ENCODE peak calls at places on chromosome 17, in six cellular contexts. One of them, this sample, is unnamed.

GRCh38 chr17:63626551-63627228 is 4.5 kb downstream of the MAP3K3 start:
- DNase-seq in K562: no peak
- DNase-seq in H1: no peak
- DNase-seq in HepG2: no peak
- DNase-seq in WTC11: no peak
- DNase-seq in GM12878: no peak
- DNase-seq in this sample: no peak

GRCh38 chr17:77665833-77666232 is 292.7 kb upstream of the TNRC6C start:
- DNase-seq in K562: no peak
- DNase-seq in HepG2: no peak
- DNase-seq in WTC11: no peak
- DNase-seq in GM12878: no peak
- DNase-seq in H1: no peak
- DNase-seq in this sample: no peak

GRCh38 chr17:28145348-28145747 is 102.9 kb downstream of the NLK start:
- DNase-seq in GM12878: no peak
- DNase-seq in K562: no peak
- DNase-seq in H1: no peak
- DNase-seq in WTC11: no peak
- DNase-seq in HepG2: no peak
- DNase-seq in this sample: peak

GRCh38 chr17:79931517-79932309 is 92.5 kb upstream of the CBX4 start:
- DNase-seq in HepG2: peak
- DNase-seq in WTC11: no peak
- DNase-seq in GM12878: no peak
- DNase-seq in K562: no peak
- DNase-seq in H1: no peak
- DNase-seq in this sample: no peak

GRCh38 chr17:44379887-44380286 is 9.6 kb downstream of the ITGA2B start:
- DNase-seq in K562: no peak
- DNase-seq in GM12878: no peak
- DNase-seq in HepG2: no peak
- DNase-seq in H1: no peak
- DNase-seq in WTC11: no peak
- DNase-seq in this sample: no peak

GRCh38 chr17:73600103-73600871 is 44.0 kb downstream of the SDK2 start:
- DNase-seq in WTC11: no peak
- DNase-seq in H1: no peak
- DNase-seq in HepG2: no peak
- DNase-seq in GM12878: no peak
- DNase-seq in K562: no peak
- DNase-seq in this sample: no peak

GRCh38 chr17:72535779-72536178 is 415.0 kb downstream of the SOX9 start:
- DNase-seq in WTC11: no peak
- DNase-seq in GM12878: no peak
- DNase-seq in H1: no peak
- DNase-seq in HepG2: no peak
- DNase-seq in K562: no peak
- DNase-seq in this sample: no peak

GRCh38 chr17:30379303-30380105 is 777 bp downstream of the CPD start:
- DNase-seq in WTC11: peak
- DNase-seq in HepG2: no peak
- DNase-seq in H1: no peak
- DNase-seq in K562: peak
- DNase-seq in GM12878: no peak
- DNase-seq in this sample: no peak

GRCh38 chr17:66667491-66668030 is 167.4 kb upstream of the CACNG5 start:
- DNase-seq in GM12878: peak
- DNase-seq in H1: no peak
- DNase-seq in WTC11: no peak
- DNase-seq in HepG2: no peak
- DNase-seq in K562: no peak
- DNase-seq in this sample: no peak

GRCh38 chr17:79645022-79645776 is 34.3 kb upstream of the RBFOX3 start:
- DNase-seq in K562: no peak
- DNase-seq in GM12878: no peak
- DNase-seq in WTC11: peak
- DNase-seq in H1: no peak
- DNase-seq in HepG2: no peak
- DNase-seq in this sample: no peak

GRCh38 chr17:18301081-18301480 is 13.7 kb downstream of the TOP3A start:
- DNase-seq in HepG2: no peak
- DNase-seq in H1: no peak
- DNase-seq in K562: no peak
- DNase-seq in WTC11: no peak
- DNase-seq in GM12878: no peak
- DNase-seq in this sample: no peak

GRCh38 chr17:41451154-41451728 is 10.5 kb upstream of the KRT38 start:
- DNase-seq in WTC11: no peak
- DNase-seq in HepG2: no peak
- DNase-seq in H1: no peak
- DNase-seq in K562: no peak
- DNase-seq in GM12878: no peak
- DNase-seq in this sample: no peak

GRCh38 chr17:58252141-58252540 is 13.8 kb downstream of the LPO start:
- DNase-seq in GM12878: no peak
- DNase-seq in H1: no peak
- DNase-seq in HepG2: no peak
- DNase-seq in WTC11: no peak
- DNase-seq in K562: no peak
- DNase-seq in this sample: no peak

GRCh38 chr17:61457226-61457983 is 5.2 kb downstream of the TBX4 start:
- DNase-seq in WTC11: peak
- DNase-seq in K562: no peak
- DNase-seq in GM12878: no peak
- DNase-seq in H1: no peak
- DNase-seq in HepG2: no peak
- DNase-seq in this sample: no peak

GRCh38 chr17:6507535-6507934 is 48.8 kb downstream of the PITPNM3 start:
- DNase-seq in H1: no peak
- DNase-seq in WTC11: no peak
- DNase-seq in GM12878: no peak
- DNase-seq in K562: no peak
- DNase-seq in HepG2: no peak
- DNase-seq in this sample: peak

GRCh38 chr17:82078433-82078832 is 12.8 kb upstream of the DUS1L start:
- DNase-seq in WTC11: no peak
- DNase-seq in H1: no peak
- DNase-seq in HepG2: no peak
- DNase-seq in K562: no peak
- DNase-seq in GM12878: no peak
- DNase-seq in this sample: no peak

GRCh38 chr17:44911133-44912001 is 3.9 kb downstream of the GFAP start:
- DNase-seq in HepG2: peak
- DNase-seq in WTC11: peak
- DNase-seq in GM12878: no peak
- DNase-seq in H1: peak
- DNase-seq in K562: peak
- DNase-seq in this sample: peak

GRCh38 chr17:75619506-75620431 is 13.5 kb upstream of the SMIM5 start:
- DNase-seq in GM12878: no peak
- DNase-seq in WTC11: peak
- DNase-seq in H1: peak
- DNase-seq in HepG2: peak
- DNase-seq in K562: peak
- DNase-seq in this sample: no peak

GRCh38 chr17:62681061-62681938 is 53.8 kb downstream of the MRC2 start:
- DNase-seq in GM12878: no peak
- DNase-seq in HepG2: no peak
- DNase-seq in WTC11: no peak
- DNase-seq in K562: peak
- DNase-seq in H1: no peak
- DNase-seq in this sample: no peak

GRCh38 chr17:78600181-78600651 is 23.0 kb upstream of the DNAH17 start:
- DNase-seq in HepG2: no peak
- DNase-seq in GM12878: no peak
- DNase-seq in H1: no peak
- DNase-seq in K562: no peak
- DNase-seq in WTC11: no peak
- DNase-seq in this sample: no peak

GRCh38 chr17:19753049-19753444 is 4.9 kb upstream of the ALDH3A1 start:
- DNase-seq in WTC11: no peak
- DNase-seq in HepG2: no peak
- DNase-seq in K562: no peak
- DNase-seq in H1: no peak
- DNase-seq in GM12878: no peak
- DNase-seq in this sample: peak

GRCh38 chr17:13539421-13539820 is 62.3 kb downstream of the HS3ST3A1 start:
- DNase-seq in H1: no peak
- DNase-seq in WTC11: no peak
- DNase-seq in K562: no peak
- DNase-seq in HepG2: no peak
- DNase-seq in GM12878: no peak
- DNase-seq in this sample: no peak

GRCh38 chr17:34242976-34243731 is 11.9 kb upstream of the CCL2 start:
- DNase-seq in GM12878: no peak
- DNase-seq in K562: no peak
- DNase-seq in H1: no peak
- DNase-seq in HepG2: no peak
- DNase-seq in WTC11: no peak
- DNase-seq in this sample: no peak

GRCh38 chr17:75819723-75820410 is 24.3 kb downstream of the UNC13D start:
- DNase-seq in GM12878: no peak
- DNase-seq in H1: no peak
- DNase-seq in K562: no peak
- DNase-seq in WTC11: no peak
- DNase-seq in HepG2: no peak
- DNase-seq in this sample: no peak

GRCh38 chr17:80025140-80025539 is 10.5 kb downstream of the TBC1D16 start:
- DNase-seq in GM12878: no peak
- DNase-seq in HepG2: no peak
- DNase-seq in H1: no peak
- DNase-seq in K562: no peak
- DNase-seq in WTC11: peak
- DNase-seq in this sample: no peak

GRCh38 chr17:44254696-44255095 is 13.2 kb downstream of the SLC4A1 start:
- DNase-seq in K562: no peak
- DNase-seq in WTC11: no peak
- DNase-seq in GM12878: no peak
- DNase-seq in H1: no peak
- DNase-seq in HepG2: no peak
- DNase-seq in this sample: no peak

DNA sequence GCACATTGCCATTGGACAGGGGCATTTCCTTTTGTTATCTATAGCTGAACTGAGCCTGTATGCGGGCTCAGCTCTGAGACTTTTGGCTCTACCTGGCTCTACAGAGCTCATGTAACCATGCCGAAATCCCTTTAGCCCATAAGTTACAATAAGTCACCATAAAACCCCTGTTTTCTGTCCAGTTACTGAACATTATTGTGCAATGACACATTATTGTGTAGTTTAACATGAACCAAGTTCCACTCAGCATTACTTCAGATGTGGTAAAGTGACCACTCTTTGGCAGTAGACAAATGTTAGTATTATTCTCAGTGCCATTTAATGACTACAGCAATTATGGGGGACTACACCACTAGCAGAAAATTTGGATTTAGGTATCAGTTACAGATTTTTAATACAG is 65.4 kb upstream of the RASL10B start:
- DNase-seq in WTC11: no peak
- DNase-seq in HepG2: no peak
- DNase-seq in GM12878: no peak
- DNase-seq in H1: no peak
- DNase-seq in K562: no peak
- DNase-seq in this sample: no peak
- TF ChIP-seq ATF3 in WTC11: no peak
- TF ChIP-seq ATF3 in HepG2: no peak
- TF ChIP-seq ATF3 in GM12878: no peak
- TF ChIP-seq ATF3 in H1: no peak
- TF ChIP-seq ATF3 in K562: no peak
- TF ChIP-seq ATF3 in this sample: no peak

GRCh38 chr17:42989146-42989545 is 8.8 kb downstream of the RUNDC1 start:
- DNase-seq in HepG2: no peak
- DNase-seq in WTC11: no peak
- DNase-seq in H1: no peak
- DNase-seq in K562: no peak
- DNase-seq in GM12878: no peak
- DNase-seq in this sample: no peak
- TF ChIP-seq ATF3 in HepG2: no peak
- TF ChIP-seq ATF3 in WTC11: no peak
- TF ChIP-seq ATF3 in H1: no peak
- TF ChIP-seq ATF3 in K562: no peak
- TF ChIP-seq ATF3 in GM12878: no peak
- TF ChIP-seq ATF3 in this sample: no peak

GRCh38 chr17:31596382-31597323 is 205.2 kb downstream of the RAB11FIP4 start:
- DNase-seq in WTC11: no peak
- DNase-seq in H1: peak
- DNase-seq in GM12878: peak
- DNase-seq in HepG2: peak
- DNase-seq in K562: no peak
- DNase-seq in this sample: peak
- TF ChIP-seq ATF3 in WTC11: no peak
- TF ChIP-seq ATF3 in H1: no peak
- TF ChIP-seq ATF3 in GM12878: no peak
- TF ChIP-seq ATF3 in HepG2: no peak
- TF ChIP-seq ATF3 in K562: no peak
- TF ChIP-seq ATF3 in this sample: no peak

GRCh38 chr17:7950578-7950977 is 18.6 kb downstream of the CNTROB start:
- DNase-seq in H1: no peak
- DNase-seq in GM12878: no peak
- DNase-seq in HepG2: no peak
- DNase-seq in WTC11: no peak
- DNase-seq in K562: no peak
- DNase-seq in this sample: no peak

GRCh38 chr17:7946441-7946840 is 14.4 kb downstream of the CNTROB start:
- DNase-seq in GM12878: no peak
- DNase-seq in K562: no peak
- DNase-seq in H1: no peak
- DNase-seq in WTC11: no peak
- DNase-seq in HepG2: no peak
- DNase-seq in this sample: no peak

GRCh38 chr17:7947651-7948050 is 15.6 kb downstream of the CNTROB start:
- DNase-seq in H1: no peak
- DNase-seq in GM12878: no peak
- DNase-seq in K562: no peak
- DNase-seq in WTC11: no peak
- DNase-seq in HepG2: no peak
- DNase-seq in this sample: no peak

GRCh38 chr17:7955414-7956042 is 23.5 kb downstream of the CNTROB start:
- DNase-seq in GM12878: no peak
- DNase-seq in HepG2: no peak
- DNase-seq in K562: no peak
- DNase-seq in WTC11: no peak
- DNase-seq in H1: no peak
- DNase-seq in this sample: no peak

DNA sequence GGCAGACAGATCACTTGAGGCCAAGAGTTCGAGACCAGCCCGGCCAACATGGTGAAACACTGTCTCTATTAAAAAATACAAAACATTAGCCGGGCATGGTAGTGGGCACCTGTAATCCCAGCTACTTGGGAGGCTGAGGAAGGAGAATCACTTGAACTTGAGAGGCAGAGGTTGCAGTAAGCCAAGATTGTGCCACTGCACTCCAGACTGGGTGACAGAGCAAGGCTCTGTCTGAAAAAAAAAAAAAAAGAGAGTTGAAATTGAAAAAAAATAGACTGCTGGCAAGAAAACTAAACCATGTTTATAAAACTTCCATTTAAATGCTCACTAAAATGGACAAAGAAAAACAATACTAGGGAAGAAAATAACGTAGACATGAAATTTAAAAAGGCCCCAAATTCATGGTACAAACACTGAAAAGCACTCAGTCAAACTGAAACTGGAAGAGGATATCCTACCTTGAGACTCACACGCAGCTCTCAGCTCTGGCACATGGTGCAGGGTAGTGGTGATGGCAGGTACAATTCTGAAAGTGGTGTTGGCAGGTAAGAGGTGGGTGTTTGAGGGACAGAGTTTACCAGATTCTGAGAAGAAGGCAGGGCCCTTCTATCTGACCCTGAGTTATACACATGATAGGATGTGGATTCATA is 19.3 kb downstream of the CNTROB start:
- DNase-seq in GM12878: peak
- DNase-seq in HepG2: no peak
- DNase-seq in H1: no peak
- DNase-seq in K562: no peak
- DNase-seq in WTC11: no peak
- DNase-seq in this sample: no peak
- TF ChIP-seq ATF3 in GM12878: no peak
- TF ChIP-seq ATF3 in HepG2: no peak
- TF ChIP-seq ATF3 in H1: no peak
- TF ChIP-seq ATF3 in K562: no peak
- TF ChIP-seq ATF3 in WTC11: no peak
- TF ChIP-seq ATF3 in this sample: no peak

This sample was measured in HCT116.